ENCODE peak calls at places on chromosomes 5 and 9, in six cellular contexts. U is psoas muscle, W is suprapubic skin, S is SK-N-SH, C is IMR-90, G is OCI-LY7. B is an unnamed sample.

GRCh38 chr5:174176511-174176910 is 131.0 kb downstream of the NSG2 start:
- DNase-seq in U (no peak), W (peak), S (no peak), C (no peak), G (no peak), B (no peak)

GRCh38 chr9:34628656-34629491 is at the start of gene ARID3C:
- DNase-seq in U (no peak), W (no peak), S (peak), C (no peak), G (no peak), B (peak)

GRCh38 chr5:139394123-139394653 is 716 bp downstream of the PROB1 start:
- DNase-seq in U (peak), W (peak), S (peak), C (no peak), G (peak), B (no peak)

GRCh38 chr5:42811591-42812392 is at the start of gene SELENOP:
- DNase-seq in U (peak), W (no peak), S (no peak), C (no peak), G (no peak), B (no peak)

GRCh38 chr9:112069318-112070169 is 105.6 kb downstream of the SUSD1 start:
- DNase-seq in U (no peak), W (no peak), S (no peak), C (no peak), G (peak), B (peak)

GRCh38 chr5:111043712-111044506 is 27.6 kb upstream of the TSLP start:
- DNase-seq in U (no peak), W (no peak), S (peak), C (peak), G (no peak), B (no peak)

GRCh38 chr5:151905639-151906038 is 19.0 kb downstream of the GLRA1 start:
- DNase-seq in U (no peak), W (no peak), S (no peak), C (no peak), G (no peak), B (no peak)

GRCh38 chr9:69746859-69747560 is 12.8 kb downstream of the PTAR1 start:
- DNase-seq in U (no peak), W (no peak), S (no peak), C (no peak), G (no peak), B (no peak)

GRCh38 chr9:14379280-14379679 is 65.3 kb upstream of the NFIB start:
- DNase-seq in U (no peak), W (no peak), S (no peak), C (no peak), G (no peak), B (no peak)

GRCh38 chr9:85726737-85727136 is 15.0 kb downstream of the AGTPBP1 start:
- DNase-seq in U (no peak), W (no peak), S (no peak), C (no peak), G (no peak), B (no peak)

GRCh38 chr9:85727500-85727899 is 14.3 kb downstream of the AGTPBP1 start:
- DNase-seq in U (no peak), W (no peak), S (no peak), C (no peak), G (no peak), B (no peak)

GRCh38 chr9:85717220-85717619 is 24.5 kb downstream of the AGTPBP1 start:
- DNase-seq in U (no peak), W (no peak), S (no peak), C (no peak), G (no peak), B (no peak)

DNA sequence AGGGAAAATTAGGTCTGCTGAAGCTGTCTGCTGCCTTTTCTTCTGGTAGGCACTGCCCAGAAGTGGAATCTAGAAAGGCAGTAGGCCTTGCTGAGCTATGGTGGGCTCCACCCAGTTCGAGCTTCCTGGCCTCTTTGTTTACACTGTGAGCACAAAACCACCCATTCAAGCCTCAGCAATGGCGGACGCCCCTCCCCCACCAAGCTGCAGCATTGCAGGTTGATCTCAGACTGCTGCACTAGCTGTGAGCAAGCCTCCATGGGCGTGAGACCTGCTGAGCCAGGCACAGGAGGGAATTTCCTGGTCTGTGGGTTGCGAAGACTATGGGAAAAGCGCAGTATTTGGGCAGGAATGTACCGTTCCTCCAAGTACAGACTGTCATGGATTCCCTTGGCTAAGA is 18.5 kb downstream of the AGTPBP1 start:
- DNase-seq in U (no peak), W (no peak), S (no peak), C (no peak), G (no peak), B (no peak)
- H3K27ac ChIP-seq in U (no peak), W (no peak), S (no peak), C (no peak), G (no peak), B (no peak)

DNA sequence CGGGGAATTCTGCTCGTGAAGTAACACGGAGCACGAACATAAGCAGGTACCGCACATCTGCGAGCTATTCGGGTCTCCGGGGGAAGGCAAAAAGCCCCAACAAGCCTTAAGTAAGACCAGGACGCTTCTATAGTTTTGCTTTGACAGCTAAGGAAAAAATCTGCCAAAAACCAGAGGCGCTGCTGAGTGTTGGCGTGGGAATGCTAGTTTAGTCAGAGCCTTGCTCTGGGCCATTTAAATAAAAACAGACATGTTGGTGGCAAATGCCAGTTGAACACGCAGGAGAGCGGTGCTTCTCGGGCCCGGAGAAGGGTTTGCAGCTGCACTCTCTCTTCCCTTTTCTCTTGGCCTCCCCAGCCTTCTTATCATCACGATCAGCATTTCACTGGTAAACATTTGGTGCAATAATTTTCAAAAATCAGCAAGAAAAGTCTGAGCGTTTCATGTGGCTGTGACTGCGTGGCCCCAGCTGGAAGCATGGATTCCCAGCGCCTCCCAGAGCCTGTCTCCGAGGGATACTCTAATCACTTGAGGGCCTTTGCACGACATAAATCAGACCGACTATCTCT is 6.4 kb upstream of the NOTCH1 start:
- DNase-seq in U (no peak), W (no peak), S (no peak), C (peak), G (peak), B (no peak)
- TF ChIP-seq CTCF in U (no peak), W (no peak), S (no peak), C (no peak), G (no peak), B (no peak)

GRCh38 chr5:37840036-37840909 is at the start of gene GDNF:
- DNase-seq in U (peak), W (no peak), S (peak), C (peak), G (no peak), B (no peak)
- H3K27ac ChIP-seq in U (peak), W (no peak), S (no peak), C (peak), G (no peak), B (no peak)

DNA sequence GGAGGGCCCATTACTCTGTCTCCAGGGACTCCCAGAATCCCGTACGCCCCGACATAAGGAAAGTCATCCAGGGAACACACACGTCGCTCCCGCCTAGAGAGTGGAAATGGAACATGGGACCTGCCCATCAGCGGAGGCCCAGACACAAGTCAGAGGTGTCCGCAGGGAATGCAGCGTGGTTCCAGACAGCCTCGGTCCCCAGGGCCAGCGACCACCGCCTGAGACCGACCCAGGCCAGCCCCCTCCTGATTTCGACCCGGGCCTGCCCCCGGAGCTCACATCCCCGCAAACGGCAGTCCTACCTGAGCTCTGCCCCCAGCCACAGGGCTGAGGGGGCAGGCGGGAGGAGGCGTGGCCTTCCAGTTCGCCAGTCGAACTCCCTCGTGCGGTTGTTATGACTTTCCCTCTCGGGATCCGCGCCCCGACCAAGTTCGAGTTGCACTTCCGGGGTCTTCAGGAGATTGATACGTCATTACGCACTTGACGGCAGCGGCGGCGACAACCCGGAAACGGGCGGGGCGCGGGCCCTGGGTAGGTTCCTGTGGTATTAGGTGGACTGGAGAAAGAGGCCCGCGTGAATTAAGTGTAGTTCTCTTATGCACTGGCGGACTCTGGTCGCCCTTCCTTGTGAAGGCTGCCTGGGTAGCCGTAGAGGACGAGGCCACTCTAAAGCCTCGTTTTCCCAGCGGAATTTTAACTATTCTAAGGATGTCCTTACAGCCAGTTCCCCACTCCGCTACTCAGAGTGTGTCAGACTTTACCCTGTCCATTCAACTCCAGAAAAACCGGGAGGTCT is 370.0 kb upstream of the POU5F2 start:
- DNase-seq in U (peak), W (peak), S (peak), C (peak), G (peak), B (peak)
- TF ChIP-seq CTCF in U (no peak), W (no peak), S (no peak), C (peak), G (no peak), B (peak)

GRCh38 chr5:170896779-170897178 is 35.0 kb downstream of the RANBP17 start:
- DNase-seq in U (no peak), W (no peak), S (peak), C (peak), G (no peak), B (peak)
- H3K27ac ChIP-seq in U (no peak), W (no peak), S (no peak), C (no peak), G (no peak), B (no peak)

DNA sequence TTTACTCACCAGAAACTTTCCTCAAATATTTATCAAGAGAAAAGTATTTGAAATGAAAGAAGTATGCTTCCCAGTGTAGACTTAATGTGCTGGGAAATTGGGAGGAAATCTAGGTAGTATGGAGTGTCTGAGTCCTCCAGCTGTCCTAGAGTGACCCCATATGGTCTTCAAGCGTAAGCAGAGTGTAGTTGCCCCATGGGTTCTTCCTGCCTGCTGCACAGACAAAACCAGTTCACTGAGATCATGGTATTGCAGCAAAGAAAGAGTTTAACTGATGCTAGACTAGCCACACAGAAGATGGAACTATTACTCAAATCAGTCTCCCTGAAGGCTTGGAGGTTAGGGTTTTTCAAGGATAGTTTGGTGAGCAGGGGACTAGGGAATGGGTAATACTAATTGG is 114.9 kb upstream of the PRLR start:
- DNase-seq in U (no peak), W (no peak), S (no peak), C (no peak), G (no peak), B (no peak)
- TF ChIP-seq CTCF in U (no peak), W (no peak), S (no peak), C (no peak), G (no peak), B (no peak)

GRCh38 chr9:95461448-95462381 is 55.1 kb downstream of the PTCH1 start:
- DNase-seq in U (no peak), W (no peak), S (no peak), C (no peak), G (no peak), B (no peak)
- H3K27ac ChIP-seq in U (no peak), W (peak), S (peak), C (peak), G (peak), B (peak)

DNA sequence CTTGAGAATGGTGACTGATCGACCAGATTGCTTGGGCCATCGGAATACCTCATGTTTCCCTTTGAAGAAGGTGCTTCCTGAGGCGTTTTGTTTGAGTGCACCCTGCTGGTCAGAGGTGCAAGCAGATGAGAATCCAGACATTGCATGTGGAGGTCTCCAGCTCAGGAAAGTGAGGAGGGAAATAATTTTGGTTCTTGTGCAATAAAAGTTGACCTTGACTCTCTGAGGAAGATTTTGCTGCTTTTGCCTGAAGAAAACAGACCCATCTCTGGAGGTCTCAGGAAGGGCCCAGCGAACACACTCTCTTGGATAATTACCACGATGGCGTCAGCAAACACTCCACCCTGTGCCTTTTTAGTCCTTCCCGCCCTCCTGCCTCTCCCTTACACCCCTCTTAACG is 69.7 kb downstream of the GRAMD2B start:
- DNase-seq in U (no peak), W (no peak), S (no peak), C (peak), G (no peak), B (no peak)
- TF ChIP-seq CTCF in U (peak), W (no peak), S (peak), C (peak), G (peak), B (no peak)

B was measured in lower lobe of right lung.